ENCODE peak calls at places on chromosomes 4 and X, in nine cellular contexts. U, N, W, Y, T, M, B, L and I are unnamed samples.

GRCh38 chr4:123386608-123387007 is 10.0 kb upstream of the SPRY1 start:
- DNase-seq in M (no peak), Y (peak; percentile 18), B (no peak), N (no peak), T (no peak), L (no peak), U (no peak), W (no peak), I (no peak)

GRCh38 chr4:167775374-167775773 is 317.0 kb upstream of the ANXA10 start:
- DNase-seq in U (no peak), M (no peak), B (no peak), T (no peak), Y (peak; percentile 1), W (no peak), N (no peak), L (no peak), I (no peak)

GRCh38 chrX:119541188-119541587 is 24.0 kb downstream of the STEEP1 start:
- DNase-seq in L (peak; percentile 67), N (peak; percentile 64), T (no peak), B (no peak), W (no peak), Y (peak; percentile 86), M (no peak), U (no peak), I (no peak)

GRCh38 chrX:103927030-103927429 is 35.4 kb upstream of the TMSB15B start:
- DNase-seq in M (no peak), U (no peak), W (no peak), B (no peak), Y (no peak), L (no peak), N (no peak), T (no peak), I (no peak)

GRCh38 chr4:61443813-61444510 is 243.8 kb downstream of the ADGRL3 start:
- DNase-seq in Y (peak; percentile 61), W (no peak), M (no peak), L (no peak), U (no peak), N (no peak), T (no peak), B (no peak), I (no peak)

GRCh38 chr4:25361253-25361652 is 15.8 kb upstream of the ANAPC4 start:
- DNase-seq in U (no peak), T (no peak), W (no peak), Y (no peak), B (no peak), N (no peak), L (no peak), M (no peak), I (no peak)

GRCh38 chr4:82560853-82561744 is 689 bp downstream of the TMEM150C start:
- DNase-seq in N (peak; percentile 72), T (peak; percentile 45), U (no peak), W (no peak), Y (no peak), B (peak; percentile 9), M (no peak), L (no peak), I (no peak)

GRCh38 chrX:133580630-133581029 is 165.3 kb upstream of the GPC4 start:
- DNase-seq in T (no peak), L (no peak), W (no peak), N (no peak), U (no peak), B (no peak), M (no peak), Y (no peak), I (no peak)

GRCh38 chr4:1765409-1766335 is 27.4 kb upstream of the FGFR3 start:
- DNase-seq in M (no peak), W (no peak), N (peak; percentile 76), U (no peak), T (no peak), Y (no peak), L (no peak), B (no peak), I (no peak)

GRCh38 chr4:1763070-1763549 is 30.0 kb upstream of the FGFR3 start:
- DNase-seq in M (no peak), L (no peak), B (no peak), N (no peak), W (no peak), T (no peak), U (no peak), Y (no peak), I (no peak)

GRCh38 chr4:1766336-1767057 is 26.6 kb upstream of the FGFR3 start:
- DNase-seq in M (no peak), N (peak; percentile 88), U (no peak), T (no peak), L (no peak), Y (no peak), W (peak; percentile 45), B (no peak), I (no peak)

GRCh38 chr4:1763550-1764080 is 29.5 kb upstream of the FGFR3 start:
- DNase-seq in B (peak; percentile 23), M (no peak), T (peak; percentile 69), W (no peak), Y (peak; percentile 22), L (peak; percentile 27), U (no peak), N (peak; percentile 79), I (no peak)

DNA sequence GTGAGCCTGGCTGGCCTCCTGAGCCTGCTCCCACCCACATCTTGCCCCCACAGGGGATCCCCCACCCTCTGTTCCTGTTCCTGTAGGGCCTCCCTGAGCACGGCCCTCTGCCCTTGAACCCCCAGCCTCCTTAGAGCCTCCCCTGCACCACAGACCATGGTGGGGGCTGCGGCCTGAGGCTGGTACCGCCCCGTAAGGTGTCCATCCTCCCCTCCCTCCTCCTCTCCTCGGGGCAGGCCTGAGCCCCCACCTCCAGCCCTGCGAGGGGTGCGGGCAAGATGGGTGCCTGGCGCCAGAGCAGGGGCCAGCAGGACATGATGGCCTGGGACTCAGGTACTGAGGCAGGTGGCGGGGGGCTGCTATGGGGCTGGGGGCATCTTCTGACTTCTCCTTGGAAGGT is 28.4 kb upstream of the FGFR3 start:
- DNase-seq in B (no peak), Y (no peak), N (no peak), T (no peak), L (no peak), M (no peak), U (no peak), W (no peak), I (no peak)
- H3K4me1 ChIP-seq in B (peaks cover 26% of the 10 kb centered on the region), Y (peaks cover 4% of the 10 kb centered on the region), N (peaks cover 12% of the 10 kb centered on the region), T (peaks cover 2% of the 10 kb centered on the region), L (peaks cover 10% of the 10 kb centered on the region), M (no peaks in the 10 kb centered on the region), U (no peaks in the 10 kb centered on the region), W (peaks cover 2% of the 10 kb centered on the region), I (no peaks in the 10 kb centered on the region)

GRCh38 chrX:7948483-7948882 is 21.3 kb upstream of the PNPLA4 start:
- DNase-seq in U (no peak), B (no peak), L (no peak), T (no peak), M (no peak), W (no peak), N (no peak), Y (no peak), I (no peak)

GRCh38 chrX:7946960-7947359 is 19.7 kb upstream of the PNPLA4 start:
- DNase-seq in N (no peak), B (no peak), Y (no peak), M (peak; percentile 25), U (no peak), W (no peak), L (no peak), T (no peak), I (no peak)

DNA sequence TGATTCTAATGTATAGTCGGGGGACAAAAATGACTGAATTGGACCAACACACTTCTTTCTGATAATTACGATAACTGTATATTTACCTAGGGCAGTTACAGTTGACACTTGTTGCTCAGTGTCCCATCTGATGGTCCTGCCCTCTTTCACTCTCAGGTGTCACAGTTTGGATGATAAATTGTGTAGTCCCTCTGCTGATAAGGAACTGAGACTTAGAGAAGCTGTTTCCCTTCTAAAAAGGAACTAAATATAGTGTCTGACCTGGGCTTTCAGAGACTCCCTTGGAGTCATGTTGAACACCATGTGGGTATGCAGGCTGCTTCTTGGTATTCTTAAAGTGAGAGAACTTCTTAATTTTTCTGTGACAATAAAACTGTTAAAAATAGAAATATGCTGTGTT is 23.7 kb upstream of the PNPLA4 start:
- DNase-seq in M (no peak), B (no peak), Y (no peak), L (no peak), W (no peak), N (no peak), T (no peak), U (no peak), I (no peak)
- H3K4me3 ChIP-seq in M (no peak overlapping the region), B (no peak overlapping the region), Y (no peak overlapping the region), L (no peak overlapping the region), W (no peak overlapping the region), N (no peak overlapping the region), T (no peak overlapping the region), U (no peak overlapping the region), I (no peak overlapping the region)

DNA sequence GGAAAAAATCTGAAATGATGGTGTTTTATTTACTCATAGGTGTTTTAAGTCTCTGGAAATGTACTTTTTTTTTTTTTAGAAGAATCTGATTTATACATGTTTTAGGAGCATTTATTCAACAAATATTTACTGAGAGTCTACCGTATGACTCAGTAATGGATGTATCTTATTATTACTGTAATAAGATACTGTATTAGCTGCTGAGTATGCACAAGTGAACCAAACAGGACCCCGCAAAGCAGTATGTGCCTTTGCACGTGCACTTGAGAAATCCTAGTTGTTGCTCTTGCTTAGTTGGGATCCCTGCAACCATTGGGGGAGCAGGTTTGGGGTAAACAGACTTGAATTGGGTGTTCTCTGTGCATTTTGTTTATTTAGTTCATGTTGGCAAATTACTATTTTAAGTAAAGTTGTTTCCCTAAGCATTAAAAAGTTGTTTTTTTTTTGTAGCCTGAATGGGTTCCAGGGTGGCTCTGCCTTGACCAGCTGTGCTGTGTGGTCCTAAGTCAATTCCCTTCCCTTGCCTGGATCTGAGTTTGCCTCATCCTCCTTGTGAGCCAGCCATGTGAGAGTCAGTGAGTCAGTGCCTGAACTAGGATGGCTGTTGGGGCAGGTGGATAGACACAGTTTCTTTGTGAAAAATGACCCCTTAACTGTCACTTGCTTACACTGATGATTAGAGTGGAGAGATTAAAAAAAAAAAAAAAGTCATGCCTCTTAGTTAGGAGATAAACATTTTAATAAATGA is 27.7 kb downstream of the DCUN1D4 start:
- DNase-seq in M (no peak), L (no peak), T (no peak), U (no peak), Y (peak; percentile 56), W (no peak), B (no peak), N (no peak), I (no peak)
- H3K27ac ChIP-seq in M (no peak overlapping the region), L (no peak overlapping the region), T (no peak overlapping the region), U (no peak overlapping the region), Y (no peak overlapping the region), W (no peak overlapping the region), B (no peak overlapping the region), N (no peak overlapping the region), I (no peak overlapping the region)

GRCh38 chr4:81486502-81486901 is 14.8 kb upstream of the RASGEF1B start:
- DNase-seq in B (no peak), L (no peak), T (no peak), M (no peak), U (no peak), N (peak; percentile 80), Y (no peak), W (no peak), I (no peak)

GRCh38 chr4:81491943-81492342 is 20.2 kb upstream of the RASGEF1B start:
- DNase-seq in B (no peak), U (no peak), N (no peak), L (no peak), Y (no peak), W (no peak), M (no peak), T (no peak), I (peak; percentile 89)

GRCh38 chr4:81492596-81492995 is 20.9 kb upstream of the RASGEF1B start:
- DNase-seq in Y (no peak), N (no peak), M (no peak), B (no peak), U (no peak), L (no peak), T (no peak), W (no peak), I (no peak)

GRCh38 chr4:81493895-81494490 is 22.3 kb upstream of the RASGEF1B start:
- DNase-seq in T (no peak), U (no peak), M (no peak), N (no peak), L (no peak), Y (no peak), W (no peak), B (no peak), I (no peak)

DNA sequence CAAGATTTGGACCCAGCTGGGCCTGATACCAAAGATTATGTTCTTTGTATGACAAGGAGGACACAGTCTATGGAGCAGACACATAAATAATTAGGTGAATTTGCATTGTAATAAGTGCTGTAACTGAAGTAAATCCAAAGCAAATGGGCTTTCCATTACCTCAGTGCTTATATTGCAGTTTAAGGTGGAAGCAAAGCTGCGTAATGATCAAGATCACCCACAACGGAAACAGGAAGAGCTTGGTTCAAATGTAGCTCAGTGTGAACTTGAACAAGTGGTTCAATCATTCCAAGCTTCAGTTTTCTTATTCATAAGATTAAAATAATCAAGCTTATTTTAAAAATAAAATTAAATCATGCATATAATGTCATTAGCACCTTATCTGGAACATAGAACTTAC is 19.1 kb upstream of the RASGEF1B start:
- DNase-seq in Y (no peak), T (no peak), N (no peak), L (no peak), M (no peak), B (no peak), U (no peak), W (no peak), I (peak; percentile 42)
- H3K4me1 ChIP-seq in Y (no peaks in the 10 kb centered on the region), T (peaks cover 2% of the 10 kb centered on the region), N (peaks cover 6% of the 10 kb centered on the region), L (no peaks in the 10 kb centered on the region), M (no peaks in the 10 kb centered on the region), B (peaks cover 34% of the 10 kb centered on the region), U (peaks cover 45% of the 10 kb centered on the region), W (peaks cover 14% of the 10 kb centered on the region), I (peaks cover 41% of the 10 kb centered on the region)